ENCODE peak calls at places on chromosome X, in eight cellular contexts. L, O, D, J, C, Q, G and S are unnamed samples. For H3K4me1, the result is how much of the 10 kb centered on the place peaks cover.

GRCh38 chrX:17638731-17639130 is 98.6 kb upstream of the SCML1 start:
- DNase-seq in G (no peak), O (no peak), L (no peak), C (no peak), J (no peak), Q (no peak), D (no peak), S (no peak)

GRCh38 chrX:151702741-151703352 is 7.6 kb downstream of the PRRG3 start:
- DNase-seq in G (no peak), C (no peak), J (no peak), Q (no peak), O (no peak), D (no peak), L (no peak), S (no peak)

GRCh38 chrX:37320541-37321203 is 28.5 kb upstream of the PRRG1 start:
- DNase-seq in G (no peak), J (no peak), D (no peak), O (no peak), C (no peak), Q (no peak), L (no peak), S (no peak)

GRCh38 chrX:134990475-134991473 is at the start of gene SMIM10:
- DNase-seq in C (peak), J (no peak), Q (peak), G (peak), O (no peak), L (peak), D (peak), S (peak)

GRCh38 chrX:136250191-136251041 is 784 bp downstream of the MAP7D3 start:
- DNase-seq in C (no peak), Q (no peak), G (no peak), O (no peak), L (peak), D (peak), J (peak), S (peak)

GRCh38 chrX:68146054-68146453 is 287.2 kb downstream of the OPHN1 start:
- DNase-seq in D (peak), C (no peak), L (no peak), G (no peak), O (peak), J (peak), Q (peak), S (no peak)

GRCh38 chrX:143437439-143437838 is 79.8 kb downstream of the SPANXN3 start:
- DNase-seq in Q (peak), G (no peak), D (peak), L (no peak), O (peak), C (no peak), J (no peak), S (no peak)

GRCh38 chrX:118968031-118968430 is 6.4 kb upstream of the LONRF3 start:
- DNase-seq in D (no peak), C (no peak), L (no peak), Q (no peak), G (no peak), O (peak), J (no peak), S (no peak)

GRCh38 chrX:105564536-105564935 is 257.8 kb upstream of the NRK start:
- DNase-seq in G (no peak), C (no peak), O (peak), Q (no peak), L (no peak), J (no peak), D (no peak), S (no peak)

GRCh38 chrX:134502686-134503085 is 42.7 kb downstream of the HPRT1 start:
- DNase-seq in C (no peak), D (no peak), G (no peak), J (no peak), Q (no peak), L (no peak), O (no peak), S (no peak)

GRCh38 chrX:154040863-154041262 is 21.2 kb upstream of the IRAK1 start:
- DNase-seq in J (no peak), Q (no peak), G (no peak), L (no peak), O (no peak), D (no peak), C (no peak), S (no peak)

GRCh38 chrX:68692651-68693050 is 45.2 kb downstream of the STARD8 start:
- DNase-seq in C (no peak), L (no peak), G (no peak), D (no peak), O (peak), Q (no peak), J (no peak), S (no peak)

GRCh38 chrX:64894454-64895038 is 81.7 kb downstream of the ZC4H2 start:
- DNase-seq in L (no peak), Q (peak), J (no peak), G (no peak), D (peak), O (peak), C (no peak), S (peak)

GRCh38 chrX:149493567-149494562 is 11.2 kb downstream of the IDS start:
- DNase-seq in C (no peak), Q (no peak), O (peak), J (no peak), G (no peak), L (no peak), D (no peak), S (peak)

GRCh38 chrX:101462892-101463291 is 22.4 kb upstream of the ARMCX4 start:
- DNase-seq in J (peak), D (peak), Q (peak), O (peak), L (no peak), G (no peak), C (peak), S (no peak)

GRCh38 chrX:17374619-17375360 is at the start of gene NHS:
- DNase-seq in C (peak), O (peak), Q (peak), L (peak), G (peak), J (peak), D (peak), S (peak)

GRCh38 chrX:149713279-149714050 is 1.6 kb downstream of the MAGEA11 start:
- DNase-seq in D (no peak), O (no peak), Q (no peak), G (no peak), J (no peak), C (no peak), L (no peak), S (no peak)

GRCh38 chrX:129606918-129607317 is 47.8 kb downstream of the APLN start:
- DNase-seq in L (no peak), J (peak), D (peak), C (peak), G (no peak), O (peak), Q (peak), S (peak)

GRCh38 chrX:31836479-31836878 is 764.6 kb upstream of the FTHL17 start:
- DNase-seq in L (no peak), J (no peak), D (no peak), G (no peak), O (no peak), C (no peak), Q (no peak), S (no peak)

GRCh38 chrX:30620980-30621716 is 32.1 kb upstream of the GK start:
- DNase-seq in G (no peak), D (no peak), C (no peak), L (no peak), Q (no peak), O (peak), J (peak), S (no peak)
- H3K4me1 ChIP-seq in G (under half), D (under half), C (under half), L (under half), Q (under half), O (under half), J (under half), S (under half)

DNA sequence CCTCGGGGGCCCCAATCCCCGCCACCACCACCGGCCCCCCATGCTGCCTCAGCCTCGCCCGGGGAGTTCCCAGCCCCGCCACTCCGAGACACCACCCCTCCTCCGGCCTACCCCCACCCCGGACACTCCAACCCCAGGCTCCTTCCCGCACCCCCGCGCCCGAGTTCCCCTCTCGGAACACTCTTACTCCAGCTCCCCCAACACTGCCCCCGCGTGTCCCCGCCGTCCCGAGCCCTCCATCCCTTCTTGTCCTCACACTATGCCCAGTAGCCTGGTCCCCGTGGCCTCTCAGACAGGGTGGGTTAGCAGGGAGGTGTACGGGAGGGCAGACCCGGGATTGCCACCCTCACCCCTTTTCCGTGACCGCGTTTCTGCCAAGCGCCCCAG is 276.1 kb downstream of the BCOR start:
- DNase-seq in J (no peak), D (no peak), Q (no peak), L (no peak), G (no peak), C (no peak), O (no peak), S (peak)
- H3K4me3 ChIP-seq in J (peak), D (peak), Q (no peak), L (peak), G (peak), C (no peak), O (no peak), S (no peak)

DNA sequence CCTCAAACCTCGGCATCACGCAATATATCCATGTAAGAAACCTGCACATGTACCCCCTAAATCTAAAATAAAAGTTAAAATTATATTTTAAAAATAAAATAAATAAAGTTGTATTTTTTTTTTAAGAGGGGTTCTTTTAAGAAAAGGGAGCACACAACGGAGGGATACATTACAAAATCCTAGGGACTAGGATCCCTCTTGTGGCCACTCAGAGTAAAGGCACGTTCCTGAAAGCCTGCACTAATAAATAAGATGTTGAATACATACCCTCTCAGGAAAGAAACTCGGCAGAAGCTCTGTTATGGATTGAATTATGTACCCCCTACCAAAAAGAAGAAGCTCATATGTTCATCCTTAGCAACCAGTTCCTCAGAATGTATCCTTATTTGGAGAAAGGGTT is 50.9 kb upstream of the PRDX4 start:
- DNase-seq in C (no peak), L (no peak), O (peak), D (peak), Q (peak), J (peak), G (no peak), S (no peak)
- TF ChIP-seq CTCF in C (no peak), L (peak), O (peak), D (peak), Q (peak), J (peak), G (peak), S (peak)

GRCh38 chrX:107718156-107718621 is 57.4 kb downstream of the TSC22D3 start:
- DNase-seq in Q (peak), D (peak), L (peak), C (peak), J (peak), G (peak), O (peak), S (peak)

GRCh38 chrX:107716045-107716684 is 59.4 kb downstream of the TSC22D3 start:
- DNase-seq in C (no peak), L (no peak), Q (peak), D (peak), G (peak), J (peak), O (peak), S (peak)

GRCh38 chrX:107714196-107714811 is 61.3 kb downstream of the TSC22D3 start:
- DNase-seq in L (no peak), J (no peak), G (peak), O (no peak), D (no peak), Q (no peak), C (no peak), S (peak)

GRCh38 chrX:107715331-107716044 is 60.1 kb downstream of the TSC22D3 start:
- DNase-seq in Q (peak), L (no peak), J (no peak), G (peak), O (no peak), C (no peak), D (no peak), S (peak)

GRCh38 chrX:107716816-107717700 is 58.5 kb downstream of the TSC22D3 start:
- DNase-seq in Q (peak), L (peak), J (peak), C (peak), O (peak), D (peak), G (peak), S (peak)
- H3K4me1 ChIP-seq in Q (under half), L (under half), J (under half), C (under half), O (under half), D (under half), G (under half), S (under half)

DNA sequence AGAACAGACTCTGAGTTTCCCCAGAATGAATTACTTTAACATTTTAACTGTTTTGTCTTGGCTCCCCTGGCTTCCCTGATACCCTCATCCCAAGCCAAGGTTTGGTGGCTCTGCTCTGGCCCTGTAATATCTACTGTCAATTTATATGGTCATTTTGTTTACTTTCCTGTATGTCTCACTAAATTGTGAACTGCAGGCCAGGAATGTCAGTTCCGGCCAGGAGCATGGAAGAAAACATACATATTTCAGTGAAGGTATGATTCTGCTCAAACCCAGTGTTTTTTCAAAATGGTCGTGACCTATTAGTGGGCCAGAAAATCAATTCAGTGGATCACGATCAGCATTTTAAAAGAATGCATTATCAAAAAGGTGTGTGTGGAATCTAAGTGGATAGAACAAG is 1.2 kb downstream of the RPGR start:
- DNase-seq in O (peak), D (no peak), L (no peak), J (no peak), G (no peak), C (no peak), Q (no peak), S (no peak)
- H3K4me3 ChIP-seq in O (peak), D (peak), L (peak), J (peak), G (peak), C (no peak), Q (peak), S (peak)

DNA sequence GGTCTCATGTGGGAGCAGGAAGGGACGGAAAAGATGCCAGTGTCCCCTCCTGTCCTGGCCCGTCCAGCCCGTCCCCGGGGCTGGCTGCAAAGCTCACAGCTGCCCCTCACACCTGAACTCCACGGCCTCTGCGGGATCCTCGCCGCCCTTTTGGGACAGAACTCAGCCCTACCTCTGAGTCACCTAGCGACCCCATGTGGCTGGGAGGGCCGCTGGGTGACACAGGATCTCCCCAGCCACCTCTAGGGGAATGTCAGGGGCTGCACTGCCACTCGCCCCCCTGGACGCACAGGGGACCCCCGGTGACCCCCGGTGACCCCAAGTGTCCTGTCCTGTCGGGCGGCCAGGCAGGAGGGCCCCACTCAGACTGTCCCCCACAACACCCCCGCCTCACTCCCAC is 748 bp downstream of the FAM9B start:
- DNase-seq in G (no peak), J (no peak), L (no peak), Q (peak), D (no peak), C (no peak), O (no peak), S (no peak)
- TF ChIP-seq CTCF in G (no peak), J (no peak), L (no peak), Q (no peak), D (no peak), C (no peak), O (no peak), S (no peak)